ENCODE peak calls at places on chromosomes 6 and 20, in four cellular contexts. I is A549, A is cardiac fibroblast, G is sigmoid colon. Y is an unnamed sample.

GRCh38 chr6:148824960-148825359 is 78.1 kb downstream of the UST start:
- DNase-seq in I (no peak), A (no peak), G (no peak), Y (no peak)

GRCh38 chr6:144095134-144096002 is at the start of gene SF3B5:
- DNase-seq in I (peak), A (peak), G (peak), Y (peak)

GRCh38 chr20:33773412-33774089 is 37.6 kb upstream of the CHMP4B start:
- DNase-seq in I (no peak), A (no peak), G (no peak), Y (no peak)

GRCh38 chr6:75101896-75102680 is 103.8 kb downstream of the COL12A1 start:
- DNase-seq in I (no peak), A (peak), G (no peak), Y (no peak)

GRCh38 chr6:116094041-116094440 is 6.6 kb upstream of the NT5DC1 start:
- DNase-seq in I (no peak), A (no peak), G (no peak), Y (no peak)

GRCh38 chr20:53162251-53162835 is 190.2 kb downstream of the TSHZ2 start:
- DNase-seq in I (peak), A (peak), G (peak), Y (peak)

GRCh38 chr20:50551288-50551687 is 41.1 kb downstream of the PTPN1 start:
- DNase-seq in I (no peak), A (no peak), G (no peak), Y (no peak)

GRCh38 chr20:37651932-37652331 is 41.9 kb upstream of the CTNNBL1 start:
- DNase-seq in I (peak), A (peak), G (no peak), Y (peak)

GRCh38 chr6:40477246-40478126 is 109.7 kb downstream of the LRFN2 start:
- DNase-seq in I (no peak), A (no peak), G (no peak), Y (no peak)

GRCh38 chr6:161272600-161273355 is 1.1 kb downstream of the AGPAT4 start:
- DNase-seq in I (no peak), A (peak), G (peak), Y (peak)

GRCh38 chr6:81547149-81547548 is 205.3 kb downstream of the TENT5A start:
- DNase-seq in I (no peak), A (no peak), G (no peak), Y (no peak)

GRCh38 chr20:10218536-10219451 is at the start of gene SNAP25:
- DNase-seq in I (peak), A (peak), G (peak), Y (peak)
- TF ChIP-seq CTCF in I (no peak), A (no peak), G (no peak), Y (no peak)

DNA sequence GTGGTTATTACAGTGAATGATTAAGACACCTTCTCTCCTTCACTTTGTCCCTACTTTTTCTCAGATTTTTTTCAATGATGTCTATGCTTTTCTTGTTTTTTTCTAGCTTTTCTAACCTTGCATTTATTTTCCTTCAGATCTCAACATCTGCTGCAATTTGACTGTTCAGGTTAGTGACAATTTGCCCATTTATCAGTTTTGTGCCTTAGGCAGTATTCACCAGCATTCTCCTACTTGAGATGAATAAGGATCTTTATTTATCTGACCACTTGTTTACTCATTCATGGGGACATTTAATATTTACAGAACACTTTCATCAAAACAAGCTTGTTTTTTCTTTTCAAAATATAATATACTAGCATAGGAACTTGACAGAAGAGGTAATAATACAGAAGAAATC is 105.9 kb downstream of the SLC16A10 start:
- DNase-seq in I (no peak), A (no peak), G (no peak), Y (no peak)
- TF ChIP-seq CTCF in I (no peak), A (no peak), G (no peak), Y (no peak)

GRCh38 chr6:76697585-76697984 is 625.1 kb upstream of the IMPG1 start:
- DNase-seq in I (no peak), A (peak), G (no peak), Y (no peak)
- TF ChIP-seq CTCF in I (no peak), A (no peak), G (no peak), Y (no peak)

GRCh38 chr20:17377222-17377621 is 150.4 kb downstream of the PCSK2 start:
- DNase-seq in I (no peak), A (no peak), G (no peak), Y (no peak)
- TF ChIP-seq CTCF in I (no peak), A (no peak), G (no peak), Y (no peak)

GRCh38 chr20:63858393-63859165 is 2.7 kb upstream of the ABHD16B start:
- DNase-seq in I (no peak), A (peak), G (no peak), Y (no peak)
- TF ChIP-seq CTCF in I (no peak), A (peak), G (no peak), Y (no peak)

Y was measured in Calu3.